ENCODE peak calls at places on chromosomes 6 and 20, in eight cellular contexts. Z, X, G, R, O, D, C and S are unnamed samples.

GRCh38 chr6:152459245-152459644 is 177.9 kb downstream of the SYNE1 start:
- DNase-seq in O (no peak), D (no peak), Z (no peak), X (no peak), G (no peak), C (no peak), R (no peak), S (no peak)

GRCh38 chr6:37257634-37258404 is at the start of the genes TBC1D22B and TMEM217:
- DNase-seq in X (peak), C (peak), R (peak), Z (peak), G (peak), D (peak), O (peak), S (peak)

GRCh38 chr6:133548409-133548808 is 307.3 kb downstream of the EYA4 start:
- DNase-seq in D (peak), O (no peak), X (no peak), R (no peak), C (peak), G (no peak), Z (peak), S (no peak)

GRCh38 chr20:39070484-39071231 is 108.5 kb downstream of the DHX35 start:
- DNase-seq in X (peak), Z (no peak), R (no peak), G (no peak), D (peak), O (no peak), C (peak), S (no peak)

GRCh38 chr20:23435675-23436539 is 3.6 kb upstream of the CSTL1 start:
- DNase-seq in Z (no peak), D (no peak), C (no peak), G (no peak), X (no peak), R (no peak), O (no peak), S (no peak)

GRCh38 chr6:133724726-133725125 is 164.2 kb upstream of the TCF21 start:
- DNase-seq in C (no peak), X (no peak), D (peak), Z (no peak), G (no peak), O (no peak), R (no peak), S (no peak)

GRCh38 chr6:27816906-27817305 is 95.3 kb downstream of the OR2B2 start:
- DNase-seq in X (no peak), R (no peak), C (no peak), G (no peak), Z (no peak), D (no peak), O (no peak), S (no peak)

GRCh38 chr6:50905297-50905696 is 86.6 kb downstream of the TFAP2B start:
- DNase-seq in R (no peak), C (no peak), Z (no peak), X (no peak), D (no peak), G (no peak), O (no peak), S (no peak)

GRCh38 chr6:73695619-73696421 is at the start of gene CD109:
- DNase-seq in G (peak), O (peak), R (peak), D (peak), C (peak), Z (peak), X (no peak), S (peak)

GRCh38 chr6:26025047-26025893 is 62.0 kb upstream of the HFE start:
- DNase-seq in C (no peak), G (no peak), O (no peak), Z (no peak), X (no peak), R (no peak), D (peak), S (no peak)

GRCh38 chr6:79719248-79719975 is 88.3 kb downstream of the SH3BGRL2 start:
- DNase-seq in X (no peak), G (no peak), O (no peak), Z (no peak), D (peak), C (no peak), R (no peak), S (peak)

GRCh38 chr6:71248306-71248705 is 40.3 kb upstream of the OGFRL1 start:
- DNase-seq in X (no peak), O (no peak), R (peak), G (peak), C (peak), D (peak), Z (peak), S (no peak)

GRCh38 chr20:62368629-62369507 is 1.8 kb upstream of the LAMA5 start:
- DNase-seq in O (no peak), Z (no peak), D (no peak), X (peak), C (no peak), R (peak), G (peak), S (no peak)

GRCh38 chr6:26205625-26206574 is 118.7 kb downstream of the HFE start:
- DNase-seq in Z (peak), O (no peak), X (no peak), C (no peak), D (peak), G (no peak), R (peak), S (peak)

GRCh38 chr20:20837574-20838021 is 125.2 kb upstream of the RALGAPA2 start:
- DNase-seq in G (peak), R (peak), D (peak), O (no peak), Z (peak), X (peak), C (peak), S (peak)

GRCh38 chr6:105202486-105202885 is 22.7 kb upstream of the POPDC3 start:
- DNase-seq in X (no peak), D (no peak), R (no peak), G (no peak), O (no peak), C (no peak), Z (no peak), S (no peak)

GRCh38 chr6:149851461-149851860 is 12.7 kb downstream of the LRP11 start:
- DNase-seq in X (no peak), C (no peak), Z (no peak), O (no peak), G (no peak), R (no peak), D (peak), S (no peak)

GRCh38 chr20:38133680-38134426 is 31.2 kb downstream of the TGM2 start:
- DNase-seq in Z (no peak), O (no peak), G (no peak), R (no peak), C (no peak), X (peak), D (no peak), S (no peak)

GRCh38 chr20:30611239-30611984 is 646.1 kb upstream of the DEFB115 start:
- DNase-seq in Z (no peak), R (no peak), D (no peak), G (no peak), X (no peak), O (no peak), C (no peak), S (no peak)

GRCh38 chr20:17688965-17689364 is 6.9 kb upstream of the RRBP1 start:
- DNase-seq in R (no peak), G (no peak), D (no peak), X (no peak), O (no peak), C (no peak), Z (peak), S (no peak)

GRCh38 chr6:28811873-28812272 is 111.9 kb downstream of the TRIM27 start:
- DNase-seq in Z (no peak), G (no peak), D (no peak), O (no peak), R (no peak), C (no peak), X (no peak), S (no peak)

GRCh38 chr6:117267766-117268534 is 2.6 kb downstream of the VGLL2 start:
- DNase-seq in Z (no peak), C (no peak), X (no peak), R (no peak), G (peak), O (no peak), D (no peak), S (peak)
- TF ChIP-seq CTCF in Z (no peak), C (no peak), X (no peak), R (peak), G (peak), O (no peak), D (no peak), S (peak)

GRCh38 chr6:13485923-13486557 is 1.4 kb downstream of the GFOD1 start:
- DNase-seq in G (no peak), D (peak), R (peak), X (peak), C (no peak), O (peak), Z (no peak), S (peak)
- TF ChIP-seq CTCF in G (no peak), D (no peak), R (no peak), X (no peak), C (no peak), O (no peak), Z (no peak), S (peak)

DNA sequence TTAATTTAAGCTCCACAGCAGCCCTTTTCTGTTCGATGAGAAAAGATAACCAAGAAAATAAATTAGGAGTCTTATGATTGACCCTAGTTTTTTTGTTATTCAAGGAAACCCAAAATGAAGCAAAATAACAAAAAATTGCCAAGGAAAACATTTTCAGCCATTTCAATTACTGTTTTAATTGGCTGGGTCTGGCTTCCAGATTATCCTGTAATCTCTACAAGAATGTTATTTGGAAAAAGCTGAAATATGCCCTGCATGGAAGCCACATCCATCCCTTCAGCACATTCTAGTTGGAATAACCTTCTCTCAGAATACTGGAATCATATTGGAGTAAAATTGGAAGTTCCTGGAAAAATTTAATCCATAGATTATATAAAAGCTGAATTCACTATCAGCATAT is 191.1 kb upstream of the CCN2 start:
- DNase-seq in G (no peak), Z (no peak), C (no peak), X (no peak), R (no peak), O (no peak), D (peak), S (no peak)
- TF ChIP-seq CTCF in G (no peak), Z (no peak), C (no peak), X (no peak), R (no peak), O (no peak), D (no peak), S (no peak)

GRCh38 chr6:52162940-52163908 is 23.0 kb upstream of the IL17A start:
- DNase-seq in O (no peak), G (no peak), Z (peak), R (no peak), D (peak), X (no peak), C (peak), S (peak)
- TF ChIP-seq CTCF in O (peak), G (peak), Z (peak), R (peak), D (peak), X (peak), C (peak), S (peak)